ENCODE peak calls at places on chromosomes 2 and 18, in four cellular contexts. O, Z, T and A are unnamed samples. For H3K9me3, the result is how much of the 10 kb centered on the place peaks cover.

GRCh38 chr18:60891936-60892335 is 441.3 kb upstream of the CDH20 start:
- DNase-seq in Z (no peak), O (no peak), T (no peak), A (no peak)

GRCh38 chr2:34105015-34105767 is 506.1 kb upstream of the FAM98A start:
- DNase-seq in T (no peak), O (no peak), Z (no peak), A (no peak)

GRCh38 chr2:120660771-120661459 is 74.8 kb upstream of the GLI2 start:
- DNase-seq in O (no peak), Z (no peak), T (no peak), A (no peak)

GRCh38 chr18:22177496-22177866 is 8.1 kb downstream of the GATA6 start:
- DNase-seq in Z (no peak), T (no peak), O (no peak), A (no peak)

GRCh38 chr2:232219496-232219870 is 159.1 kb upstream of the ALPP start:
- DNase-seq in T (no peak), O (no peak), Z (no peak), A (no peak)

GRCh38 chr2:116435648-116436047 is 1378.8 kb upstream of the DDX18 start:
- DNase-seq in Z (no peak), T (no peak), O (no peak), A (no peak)

GRCh38 chr2:221144909-221145308 is 427.2 kb downstream of the EPHA4 start:
- DNase-seq in O (no peak), T (no peak), Z (no peak), A (no peak)

GRCh38 chr2:104834431-104834830 is 19.5 kb upstream of the POU3F3 start:
- DNase-seq in T (no peak), O (no peak), Z (no peak), A (no peak)

GRCh38 chr2:205865794-205866490 is 183.6 kb downstream of the NRP2 start:
- DNase-seq in Z (no peak), O (no peak), T (no peak), A (no peak)

GRCh38 chr18:28922936-28923335 is 746.0 kb upstream of the CDH2 start:
- DNase-seq in Z (no peak), O (no peak), T (no peak), A (no peak)

GRCh38 chr2:1081411-1082225 is 131.0 kb downstream of the SNTG2 start:
- DNase-seq in T (no peak), Z (no peak), O (no peak), A (no peak)

GRCh38 chr2:216078776-216079175 is 2.8 kb downstream of the PECR start:
- DNase-seq in O (peak), Z (no peak), T (no peak), A (no peak)

GRCh38 chr2:19408592-19408991 is 50.2 kb upstream of the OSR1 start:
- DNase-seq in Z (no peak), T (no peak), O (peak), A (no peak)

GRCh38 chr2:102020596-102021170 is 28.9 kb downstream of the IL1R2 start:
- DNase-seq in T (peak), O (peak), Z (no peak), A (peak)

GRCh38 chr2:128549094-128549493 is 230.4 kb upstream of the HS6ST1 start:
- DNase-seq in T (no peak), Z (no peak), O (no peak), A (no peak)

GRCh38 chr18:33871363-33872025 is 293.5 kb downstream of the ASXL3 start:
- DNase-seq in T (no peak), O (no peak), Z (no peak), A (no peak)

GRCh38 chr2:84856785-84857184 is 24.1 kb downstream of the TRABD2A start:
- DNase-seq in Z (no peak), O (no peak), T (no peak), A (no peak)

GRCh38 chr2:100780203-100781008 is 39.5 kb upstream of the NPAS2 start:
- DNase-seq in T (no peak), Z (no peak), O (peak), A (no peak)

GRCh38 chr2:48092846-48093498 is 186.7 kb upstream of the FBXO11 start:
- DNase-seq in O (no peak), Z (no peak), T (no peak), A (no peak)

GRCh38 chr2:232523682-232524597 is 2.0 kb upstream of the CHRND start:
- DNase-seq in T (peak), Z (no peak), O (peak), A (peak)

GRCh38 chr18:64749884-64750283 is 601.0 kb upstream of the LINC00305 start:
- DNase-seq in Z (no peak), O (no peak), T (no peak), A (no peak)

GRCh38 chr2:172807011-172807410 is 71.4 kb downstream of the RAPGEF4 start:
- DNase-seq in O (no peak), Z (no peak), T (no peak), A (no peak)

GRCh38 chr18:48356909-48357631 is 52.1 kb downstream of the ZBTB7C start:
- DNase-seq in T (no peak), Z (no peak), O (no peak), A (no peak)

GRCh38 chr2:151999058-151999457 is 99.8 kb downstream of the CACNB4 start:
- DNase-seq in O (peak), Z (no peak), T (peak), A (peak)

GRCh38 chr2:171688129-171688465 is 828 bp downstream of the DYNC1I2 start:
- DNase-seq in Z (no peak), O (no peak), T (no peak), A (no peak)

GRCh38 chr2:75798624-75799023 is 87.9 kb upstream of the GCFC2 start:
- DNase-seq in T (no peak), O (no peak), Z (no peak), A (no peak)

GRCh38 chr2:3289526-3289925 is 88.1 kb downstream of the EIPR1 start:
- DNase-seq in T (no peak), O (no peak), Z (no peak), A (no peak)
- H3K9me3 ChIP-seq in T (under half), O (under half), Z (under half), A (under half)

DNA sequence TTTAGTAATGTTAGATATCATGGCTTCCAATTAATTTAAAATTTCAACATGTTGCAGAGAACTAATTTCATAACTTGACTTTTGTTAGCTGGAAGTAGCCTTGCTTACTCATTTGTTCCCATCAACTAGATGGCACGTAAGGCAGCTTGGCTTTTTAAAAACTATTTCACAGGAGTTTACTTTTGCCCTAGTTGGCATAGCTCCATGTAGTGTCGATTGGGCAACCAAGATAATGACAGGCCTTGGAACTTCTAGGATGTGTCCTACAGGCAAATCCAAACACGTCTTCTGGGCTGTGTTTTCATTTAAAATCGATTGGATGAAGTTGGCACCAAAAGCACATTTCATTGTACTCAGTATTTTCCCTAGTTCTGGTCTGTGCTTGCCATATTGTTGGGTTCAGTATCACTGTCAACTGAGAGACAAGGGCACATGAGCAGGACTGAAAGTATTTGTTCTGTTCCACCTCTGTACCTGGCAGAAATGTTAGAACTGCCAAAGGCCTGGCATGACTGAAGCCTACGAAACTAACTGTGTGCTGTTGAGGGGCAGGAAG is 29.4 kb downstream of the HADHB start:
- DNase-seq in Z (no peak), T (no peak), O (peak), A (no peak)
- TF ChIP-seq SUZ12 in Z (no peak), T (no peak), O (no peak), A (no peak)

GRCh38 chr2:201522965-201523364 is 71.4 kb downstream of the STRADB start:
- DNase-seq in T (no peak), O (no peak), Z (no peak), A (no peak)

GRCh38 chr2:201520201-201520600 is 68.7 kb downstream of the STRADB start:
- DNase-seq in T (no peak), O (no peak), Z (no peak), A (no peak)

GRCh38 chr2:201523506-201523905 is 72.0 kb downstream of the STRADB start:
- DNase-seq in Z (no peak), T (no peak), O (no peak), A (no peak)
- H3K9me3 ChIP-seq in Z (under half), T (under half), O (under half), A (under half)

DNA sequence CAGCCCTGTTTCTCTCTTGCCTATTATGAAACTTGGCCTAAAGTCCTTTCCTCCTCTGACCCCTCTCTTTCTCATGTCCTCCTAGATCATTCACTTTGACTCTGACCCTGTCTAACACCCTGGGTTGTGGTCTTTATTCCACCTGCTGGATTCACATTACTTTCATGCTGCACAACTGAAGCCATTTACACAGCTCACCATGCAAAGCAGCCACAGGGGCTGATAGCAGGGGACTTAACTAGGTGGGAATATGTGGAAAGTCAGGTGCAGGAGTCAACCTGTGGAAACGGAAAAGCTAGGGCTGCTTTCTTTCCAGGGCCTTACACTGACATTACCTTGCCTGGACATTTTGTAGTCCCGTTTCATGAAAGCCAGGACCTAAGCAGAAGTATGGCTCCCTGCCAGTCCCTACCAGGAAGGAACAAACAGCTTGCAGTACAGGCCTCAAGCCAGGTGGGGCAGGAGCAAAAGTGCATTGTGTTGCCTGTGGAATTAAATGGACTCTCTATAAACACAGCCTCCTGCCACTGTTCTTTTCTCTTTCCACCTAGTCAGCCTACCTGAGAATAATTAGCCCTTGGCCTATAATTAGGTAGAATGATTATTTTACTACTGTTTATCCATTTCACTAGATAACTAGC is 11.8 kb downstream of the MAPRE3 start:
- DNase-seq in Z (no peak), T (no peak), O (peak), A (no peak)
- TF ChIP-seq SUZ12 in Z (no peak), T (no peak), O (no peak), A (no peak)

GRCh38 chr2:16246911-16247310 is 306.6 kb downstream of the MYCN start:
- DNase-seq in T (peak), Z (no peak), O (no peak), A (no peak)
- H3K9me3 ChIP-seq in T (under half), Z (under half), O (under half), A (under half)

GRCh38 chr2:241108271-241109209 is 6.5 kb upstream of the MTERF4 start:
- DNase-seq in Z (no peak), T (no peak), O (no peak), A (no peak)
- TF ChIP-seq SUZ12 in Z (no peak), T (no peak), O (no peak), A (no peak)